ENCODE peak calls at places on chromosomes 11 and 22, in five cellular contexts. E, C, A, T and B are unnamed samples.
A peak's percentile ranks its signal among the peaks of the same experiment; 100 is the strongest.

GRCh38 chr11:61752117-61752924 is at the start of gene MYRF:
- DNase-seq in E (peak; percentile 28), C (no peak), A (no peak), T (peak; percentile 46), B (peak; percentile 67)

GRCh38 chr22:22020425-22020852 is 37.9 kb upstream of the TOP3B start:
- DNase-seq in E (no peak), C (no peak), A (no peak), T (no peak), B (no peak)

GRCh38 chr22:40525250-40525884 is 111.2 kb downstream of the MRTFA start:
- DNase-seq in E (peak; percentile 42), C (no peak), A (no peak), T (peak; percentile 65), B (peak; percentile 51)

GRCh38 chr11:106424111-106424510 is 346.6 kb downstream of the AASDHPPT start:
- DNase-seq in E (peak; percentile 14), C (no peak), A (no peak), T (no peak), B (no peak)

GRCh38 chr11:117096140-117096972 is 1.9 kb downstream of the SIK3 start:
- DNase-seq in E (peak; percentile 31), C (no peak), A (no peak), T (peak; percentile 17), B (no peak)

GRCh38 chr11:45212566-45213315 is 66.3 kb downstream of the PRDM11 start:
- DNase-seq in E (no peak), C (peak; percentile 70), A (no peak), T (no peak), B (no peak)

GRCh38 chr11:99257131-99257530 is 236.4 kb downstream of the CNTN5 start:
- DNase-seq in E (no peak), C (no peak), A (no peak), T (no peak), B (no peak)

GRCh38 chr11:118792642-118793124 is 1.7 kb upstream of the DDX6 start:
- DNase-seq in E (peak; percentile 52), C (peak; percentile 91), A (peak; percentile 22), T (peak; percentile 45), B (no peak)

GRCh38 chr22:22882033-22882717 is 5.4 kb upstream of the IGLL5 start:
- DNase-seq in E (no peak), C (no peak), A (no peak), T (no peak), B (no peak)

GRCh38 chr11:66906077-66906929 is 49.4 kb downstream of the LRFN4 start:
- DNase-seq in E (no peak), C (no peak), A (no peak), T (no peak), B (no peak)

GRCh38 chr11:8070417-8071101 is 10.5 kb upstream of the TUB start:
- DNase-seq in E (no peak), C (no peak), A (no peak), T (no peak), B (no peak)

GRCh38 chr11:69949327-69949726 is 128.8 kb upstream of the ANO1 start:
- DNase-seq in E (peak; percentile 99), C (no peak), A (no peak), T (no peak), B (no peak)
- H3K27ac ChIP-seq in E (peak overlapping the region; percentile 96), C (no peak overlapping the region), A (no peak overlapping the region), T (no peak overlapping the region), B (no peak overlapping the region)

DNA sequence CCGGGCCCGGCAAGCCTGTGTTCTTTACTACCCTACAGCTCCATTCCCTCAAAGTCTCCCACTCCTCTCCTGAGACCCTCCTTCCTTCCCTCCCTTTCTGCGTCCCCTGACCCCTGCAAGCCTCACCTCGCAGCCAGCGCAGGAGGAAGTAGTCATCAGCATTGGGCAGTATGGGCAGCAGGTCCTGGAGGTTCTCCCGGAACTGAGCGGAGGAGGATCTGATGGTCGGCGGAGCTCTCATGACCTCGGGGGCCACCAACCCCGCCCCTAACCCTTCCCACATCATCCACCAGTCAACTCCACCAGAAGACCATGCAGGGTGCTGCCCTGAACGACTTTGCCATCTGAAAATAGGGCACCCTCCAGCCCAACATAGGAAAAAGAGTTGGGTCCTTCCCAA is 1.9 kb downstream of the SEC14L4 start:
- DNase-seq in E (no peak), C (no peak), A (no peak), T (no peak), B (no peak)
- H3K4me1 ChIP-seq in E (no peaks in the 10 kb centered on the region), C (no peaks in the 10 kb centered on the region), A (peaks cover 6% of the 10 kb centered on the region), T (no peaks in the 10 kb centered on the region), B (no peaks in the 10 kb centered on the region)

GRCh38 chr11:73958521-73959141 is 7.8 kb downstream of the DNAJB13 start:
- DNase-seq in E (no peak), C (no peak), A (no peak), T (no peak), B (no peak)

GRCh38 chr11:73962097-73962705 is 11.4 kb downstream of the DNAJB13 start:
- DNase-seq in E (no peak), C (no peak), A (no peak), T (no peak), B (no peak)

GRCh38 chr11:73956876-73957653 is 6.2 kb downstream of the DNAJB13 start:
- DNase-seq in E (no peak), C (peak; percentile 50), A (no peak), T (no peak), B (peak; percentile 34)

GRCh38 chr11:73961321-73961720 is 10.5 kb downstream of the DNAJB13 start:
- DNase-seq in E (no peak), C (no peak), A (no peak), T (no peak), B (no peak)

GRCh38 chr11:73957654-73958361 is 7.0 kb downstream of the DNAJB13 start:
- DNase-seq in E (no peak), C (peak; percentile 46), A (no peak), T (no peak), B (peak; percentile 52)
- H3K4me3 ChIP-seq in E (no peak overlapping the region), C (no peak overlapping the region), A (no peak overlapping the region), T (no peak overlapping the region), B (no peak overlapping the region)

GRCh38 chr11:119912214-119912613 is 183.2 kb upstream of the NECTIN1 start:
- DNase-seq in E (no peak), C (no peak), A (no peak), T (no peak), B (no peak)
- H3K27ac ChIP-seq in E (no peak overlapping the region), C (no peak overlapping the region), A (no peak overlapping the region), T (no peak overlapping the region), B (no peak overlapping the region)

DNA sequence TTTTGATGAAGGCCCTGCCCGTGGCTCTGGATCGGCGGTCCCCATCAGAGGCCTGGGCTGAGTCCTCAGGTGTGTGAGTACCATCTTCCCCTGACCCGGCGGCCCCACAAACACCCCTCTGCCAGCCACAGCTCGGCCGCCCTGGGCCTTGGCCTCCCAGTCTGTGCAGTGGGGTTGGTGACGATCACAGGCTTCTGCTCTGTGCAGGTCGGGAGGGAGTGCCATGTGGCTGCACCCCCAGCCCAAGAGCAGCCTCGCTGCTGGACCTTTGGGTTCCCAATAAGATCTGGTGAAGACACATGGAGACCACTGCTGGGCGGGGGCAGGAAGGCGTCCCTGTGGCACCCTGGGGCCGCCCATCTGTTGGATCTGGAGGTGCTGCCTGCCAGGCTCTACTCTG is 47.1 kb upstream of the PPARA start:
- DNase-seq in E (no peak), C (no peak), A (no peak), T (no peak), B (no peak)
- H3K4me1 ChIP-seq in E (peaks cover 9% of the 10 kb centered on the region), C (peaks cover 74% of the 10 kb centered on the region), A (peaks cover 100% of the 10 kb centered on the region), T (no peaks in the 10 kb centered on the region), B (peaks cover 79% of the 10 kb centered on the region)